ENCODE peak calls at places on chromosomes 5 and 9, in seven cellular contexts. H is H1, S is K562, D is GM12878, M is SK-N-SH, N is HepG2, F is GM12892. K is an unnamed sample.

GRCh38 chr9:78144663-78145377 is 91.1 kb upstream of the CEP78 start:
- DNase-seq in H (no peak), F (no peak), S (no peak), N (no peak), M (no peak), D (no peak), K (no peak)

GRCh38 chr9:2367970-2368369 is 253.6 kb upstream of the VLDLR start:
- DNase-seq in D (no peak), F (no peak), S (no peak), M (no peak), N (no peak), H (no peak), K (no peak)

GRCh38 chr5:180618830-180619562 is 27.7 kb upstream of the SCGB3A1 start:
- DNase-seq in N (no peak), H (peak), D (no peak), M (peak), S (no peak), F (no peak), K (peak)

GRCh38 chr5:176888865-176889165 is 10.3 kb downstream of the HK3 start:
- DNase-seq in S (no peak), N (no peak), H (no peak), F (no peak), D (no peak), M (no peak), K (no peak)

GRCh38 chr9:84669008-84669292 is 579 bp upstream of the NTRK2 start:
- DNase-seq in D (no peak), F (peak), M (no peak), H (no peak), S (no peak), N (no peak), K (no peak)

GRCh38 chr9:947985-948384 is 28.5 kb upstream of the DMRT3 start:
- DNase-seq in S (no peak), F (no peak), N (no peak), H (no peak), D (no peak), M (no peak), K (no peak)

GRCh38 chr5:138024117-138024516 is 8.8 kb downstream of the FAM13B start:
- DNase-seq in H (no peak), S (no peak), F (no peak), M (no peak), N (no peak), D (no peak), K (no peak)

GRCh38 chr5:55187370-55187769 is 14.4 kb upstream of the CDC20B start:
- DNase-seq in H (no peak), S (peak), D (no peak), M (no peak), N (no peak), F (no peak), K (no peak)

GRCh38 chr5:95449460-95449859 is 58.3 kb downstream of the FAM81B start:
- DNase-seq in H (no peak), D (no peak), M (no peak), S (peak), F (no peak), N (no peak), K (no peak)

GRCh38 chr9:83056911-83057310 is 6.0 kb downstream of the RASEF start:
- DNase-seq in F (no peak), S (no peak), N (no peak), D (no peak), H (no peak), M (no peak), K (no peak)

GRCh38 chr9:17280350-17281012 is 145.6 kb downstream of the CNTLN start:
- DNase-seq in H (no peak), F (no peak), D (no peak), S (no peak), N (no peak), M (no peak), K (no peak)

GRCh38 chr9:91726406-91727100 is 223.5 kb downstream of the ROR2 start:
- DNase-seq in H (no peak), F (no peak), S (no peak), M (no peak), D (no peak), N (no peak), K (no peak)

GRCh38 chr9:123996731-123997421 is 14.7 kb upstream of the LHX2 start:
- DNase-seq in S (no peak), N (no peak), F (no peak), H (no peak), M (no peak), D (no peak), K (no peak)
- TF ChIP-seq TAF1 in S (no peak), N (no peak), F (no peak), H (no peak), M (no peak), D (no peak), K (no peak)

GRCh38 chr9:70113403-70114022 is 69.9 kb downstream of the MAMDC2 start:
- DNase-seq in H (no peak), N (peak), D (no peak), M (peak), F (peak), S (peak), K (peak)
- TF ChIP-seq TAF1 in H (no peak), N (no peak), D (no peak), M (no peak), F (no peak), S (no peak), K (no peak)

DNA sequence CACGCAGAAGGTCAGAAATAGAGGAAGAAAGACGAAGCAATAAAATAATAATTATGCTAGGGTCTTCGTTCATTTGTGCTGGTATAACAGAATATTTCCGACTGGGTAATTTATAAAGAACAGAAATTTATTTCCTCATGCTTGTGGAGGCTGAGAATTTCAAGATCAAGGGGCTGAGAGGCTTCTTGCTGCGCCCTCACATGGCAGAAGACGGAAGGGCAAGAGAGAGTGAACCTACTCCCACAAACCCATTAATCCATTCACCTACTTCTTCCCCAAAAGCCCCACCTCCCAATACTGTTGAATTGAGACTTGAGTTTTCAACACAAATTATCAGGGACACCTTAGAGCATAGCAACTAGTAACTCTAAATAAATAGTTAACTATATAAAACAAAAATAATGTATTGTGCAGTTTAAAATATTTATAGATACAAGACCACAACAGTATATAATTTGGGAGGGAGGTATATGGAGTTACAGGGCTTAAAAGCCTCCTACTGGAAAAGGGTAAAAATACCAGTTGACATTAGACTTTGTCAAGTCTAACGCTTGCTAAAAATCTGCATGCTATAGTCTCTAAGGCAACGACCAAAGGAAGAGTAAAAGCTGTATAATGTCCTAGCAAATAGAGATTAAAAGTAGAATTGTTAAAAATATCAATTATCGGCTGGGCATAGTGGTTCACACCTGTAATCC is 40.3 kb upstream of the NAA35 start:
- DNase-seq in F (no peak), D (no peak), N (no peak), H (peak), M (peak), S (peak), K (no peak)
- TF ChIP-seq TAF1 in F (no peak), D (no peak), N (no peak), H (no peak), M (no peak), S (no peak), K (no peak)

GRCh38 chr5:125424374-125424773 is 677.9 kb upstream of the ZNF608 start:
- DNase-seq in S (no peak), N (no peak), M (no peak), F (no peak), D (no peak), H (no peak), K (no peak)
- TF ChIP-seq TAF1 in S (no peak), N (no peak), M (no peak), F (no peak), D (no peak), H (no peak), K (no peak)

DNA sequence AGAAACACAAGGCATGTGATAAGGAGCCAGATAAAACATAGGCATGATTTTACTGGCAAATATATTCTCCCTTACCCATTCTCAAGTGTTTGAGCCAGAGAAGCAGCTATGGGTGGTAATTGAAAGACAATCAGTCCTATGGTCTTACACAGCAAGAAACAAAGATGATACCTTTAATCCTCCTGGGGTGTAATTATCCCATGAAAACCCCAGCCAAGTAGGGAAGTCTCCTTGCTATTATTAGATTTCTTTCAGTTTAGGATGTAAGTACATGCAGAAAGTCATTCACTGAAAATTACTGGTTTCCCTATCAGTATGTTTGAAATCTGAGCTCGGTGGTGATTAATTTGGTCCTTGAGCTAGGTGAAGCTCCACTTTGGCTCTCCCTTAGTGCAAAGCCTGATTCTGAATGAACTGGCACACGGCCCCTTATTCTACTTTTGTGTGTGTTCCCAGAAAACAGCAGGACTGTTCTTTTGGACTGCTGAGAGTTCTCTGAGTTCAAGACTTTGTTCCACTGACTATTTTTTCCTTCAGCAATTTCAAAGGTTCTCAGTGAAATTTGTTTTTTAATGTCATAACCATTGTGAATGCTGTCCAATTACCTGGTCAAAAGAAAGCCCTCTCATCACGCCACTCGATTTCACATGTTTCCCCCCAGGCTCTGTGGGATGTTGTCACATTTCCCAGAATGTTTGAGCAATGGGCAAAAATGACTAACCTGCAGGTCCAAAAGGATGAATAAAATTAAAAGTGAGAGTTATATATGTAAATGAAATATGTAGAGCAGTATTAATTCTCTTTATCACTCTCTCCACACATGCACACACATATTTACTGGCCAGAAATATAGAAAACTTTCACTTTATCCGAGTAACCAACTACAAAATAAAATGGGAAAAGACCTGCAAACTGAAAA is 343.0 kb downstream of the RAB3C start:
- DNase-seq in N (no peak), F (no peak), S (no peak), H (no peak), M (no peak), D (no peak), K (no peak)
- TF ChIP-seq TAF1 in N (no peak), F (no peak), S (no peak), H (no peak), M (no peak), D (no peak), K (no peak)

GRCh38 chr5:148880197-148880596 is 53.8 kb downstream of the ADRB2 start:
- DNase-seq in D (no peak), H (no peak), N (no peak), F (no peak), S (no peak), M (no peak), K (no peak)

GRCh38 chr5:148887123-148887881 is 60.9 kb downstream of the ADRB2 start:
- DNase-seq in H (no peak), D (no peak), F (no peak), N (no peak), M (no peak), S (no peak), K (no peak)

GRCh38 chr5:148884339-148885020 is 58.1 kb downstream of the ADRB2 start:
- DNase-seq in D (no peak), F (no peak), M (no peak), N (no peak), H (no peak), S (no peak), K (no peak)

GRCh38 chr5:148880696-148881095 is 54.3 kb downstream of the ADRB2 start:
- DNase-seq in F (no peak), M (no peak), S (no peak), N (no peak), H (no peak), D (no peak), K (no peak)

DNA sequence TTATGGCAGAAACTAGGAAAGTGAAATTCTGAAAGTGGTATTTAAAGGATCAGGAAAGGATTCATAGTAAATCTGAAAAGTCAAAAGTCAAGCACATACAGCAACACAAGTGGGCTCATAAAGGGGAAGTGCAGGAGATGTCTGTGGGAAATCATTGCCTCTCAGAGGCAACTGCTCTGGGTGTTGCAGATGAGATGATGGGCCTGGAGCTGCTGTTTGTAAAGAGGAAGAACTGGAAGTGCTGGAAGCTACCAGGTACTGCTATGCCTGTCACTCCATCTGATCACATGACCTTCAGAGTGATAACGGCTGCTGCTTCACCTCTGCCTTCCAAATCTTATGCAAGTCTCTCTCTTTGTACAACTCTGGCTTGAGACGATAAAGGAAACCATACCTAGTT is 55.9 kb downstream of the ADRB2 start:
- DNase-seq in D (no peak), F (no peak), N (no peak), S (no peak), M (no peak), H (no peak), K (no peak)
- TF ChIP-seq TAF1 in D (no peak), F (no peak), N (no peak), S (no peak), M (no peak), H (no peak), K (no peak)

DNA sequence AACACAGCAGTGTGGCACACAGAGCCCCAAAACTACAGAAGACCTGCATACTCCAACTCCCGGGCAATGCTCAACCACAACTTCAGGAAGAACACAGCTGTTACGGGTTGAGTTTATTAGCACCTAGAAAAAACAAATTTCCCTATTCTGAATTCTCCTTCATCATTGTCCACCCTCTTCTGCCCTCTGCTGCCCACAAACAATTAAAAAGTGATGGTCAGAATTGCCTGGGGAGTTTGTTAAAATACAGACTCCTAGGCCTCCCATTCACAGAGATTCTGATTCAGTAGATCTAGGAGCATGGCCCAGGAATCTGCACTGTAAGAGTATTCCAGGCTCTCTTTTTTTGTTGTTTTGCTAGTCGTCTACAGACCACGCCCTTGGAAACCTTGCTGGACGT is 310.6 kb downstream of the NDUFS4 start:
- DNase-seq in H (no peak), M (no peak), S (peak), N (no peak), F (no peak), D (no peak), K (no peak)
- TF ChIP-seq TAF1 in H (no peak), M (no peak), S (no peak), N (no peak), F (no peak), D (no peak), K (no peak)

GRCh38 chr9:22169243-22169642 is 160.1 kb upstream of the CDKN2B start:
- DNase-seq in M (no peak), N (no peak), D (no peak), F (no peak), H (no peak), S (no peak), K (no peak)
- TF ChIP-seq TAF1 in M (no peak), N (no peak), D (no peak), F (no peak), H (no peak), S (no peak), K (no peak)